ENCODE peak calls at places on chromosomes 11 and 22, in seven cellular contexts. V is nephron progenitor cell; G is mesothelial cell of epicardium; K is activated CD4-positive, alpha-beta T cell treated with anti-CD3 and anti-CD28 coated beads, Interleukin-2, amount 50 U/mL, for 48 hours; S is stomach; M is mammary epithelial cell; Z is aorta. E is an unnamed sample.

GRCh38 chr11:60563553-60564235 is 48.5 kb downstream of the MS4A13 start:
- DNase-seq in V (no peak), G (no peak), K (no peak), S (no peak), M (peak; percentile 65), Z (no peak), E (no peak)

GRCh38 chr11:77101043-77101537 is 1.6 kb upstream of the OMP start:
- DNase-seq in V (no peak), G (no peak), K (peak; percentile 9), S (no peak), M (peak; percentile 23), Z (no peak), E (peak; percentile 21)

GRCh38 chr11:88179141-88179540 is 3.9 kb upstream of the RAB38 start:
- DNase-seq in V (no peak), G (no peak), K (peak; percentile 41), S (no peak), M (peak; percentile 99), Z (no peak), E (no peak)

GRCh38 chr11:130636672-130637463 is 188.4 kb downstream of the ADAMTS15 start:
- DNase-seq in V (no peak), G (no peak), K (no peak), S (no peak), M (peak; percentile 95), Z (no peak), E (no peak)

GRCh38 chr11:57476883-57477506 is 16.7 kb downstream of the RTN4RL2 start:
- DNase-seq in V (peak; percentile 43), G (no peak), K (peak; percentile 42), S (peak; percentile 68), M (peak; percentile 28), Z (no peak), E (peak; percentile 60)

GRCh38 chr11:31397239-31397834 is 27.7 kb downstream of the DNAJC24 start:
- DNase-seq in V (no peak), G (no peak), K (no peak), S (no peak), M (peak; percentile 2), Z (no peak), E (no peak)

GRCh38 chr11:128135451-128135850 is 451.9 kb downstream of the ETS1 start:
- DNase-seq in V (no peak), G (no peak), K (no peak), S (no peak), M (peak; percentile 90), Z (no peak), E (no peak)

GRCh38 chr11:79937935-79938334 is 497.1 kb upstream of the TENM4 start:
- DNase-seq in V (no peak), G (no peak), K (no peak), S (no peak), M (no peak), Z (no peak), E (no peak)

GRCh38 chr22:23688121-23688520 is 2.7 kb upstream of the RGL4 start:
- DNase-seq in V (no peak), G (no peak), K (no peak), S (peak; percentile 19), M (no peak), Z (no peak), E (no peak)

GRCh38 chr11:30471244-30471643 is 114.9 kb downstream of the MPPED2 start:
- DNase-seq in V (no peak), G (no peak), K (no peak), S (no peak), M (no peak), Z (no peak), E (no peak)

GRCh38 chr11:67117176-67117575 is 1.9 kb upstream of the KDM2A start:
- DNase-seq in V (no peak), G (no peak), K (no peak), S (no peak), M (no peak), Z (no peak), E (no peak)

GRCh38 chr11:14973621-14974020 is 1.5 kb upstream of the CALCA start:
- DNase-seq in V (peak; percentile 61), G (no peak), K (peak; percentile 45), S (no peak), M (no peak), Z (peak; percentile 45), E (peak; percentile 18)

GRCh38 chr22:47038206-47038835 is 275.9 kb downstream of the TBC1D22A start:
- DNase-seq in V (no peak), G (no peak), K (no peak), S (no peak), M (no peak), Z (peak; percentile 25), E (no peak)

GRCh38 chr11:133966924-133967598 is 10.3 kb upstream of the IGSF9B start:
- DNase-seq in V (peak; percentile 63), G (no peak), K (peak; percentile 81), S (peak; percentile 38), M (no peak), Z (no peak), E (no peak)

GRCh38 chr22:25485626-25486545 is 78.6 kb upstream of the GRK3 start:
- DNase-seq in V (no peak), G (no peak), K (peak; percentile 25), S (no peak), M (no peak), Z (no peak), E (no peak)

E was measured in left colon.